ENCODE peak calls at places on chromosomes 4 and X, in ten cellular contexts. H is left kidney; O is HCT116; I is naive thymus-derived CD8-positive, alpha-beta T cell; Q is hypothalamus; E is chondrocyte; U is sigmoid colon; S is uterus; F is RCC 7860; D is activated CD8-positive, alpha-beta memory T cell treated with anti-CD3 and anti-CD28 coated beads, Interleukin-2, amount 50 U/mL, for 4 hours. Y is an unnamed sample.

GRCh38 chr4:44544158-44544557 is 95.5 kb upstream of the KCTD8 start:
- DNase-seq in H (no peak), O (no peak), I (no peak), Q (no peak), E (no peak), U (no peak), S (no peak), F (peak), D (no peak), Y (no peak)

GRCh38 chr4:7766086-7766485 is 173.6 kb downstream of the AFAP1 start:
- DNase-seq in H (no peak), O (no peak), I (no peak), Q (no peak), E (peak), U (no peak), S (no peak), F (no peak), D (no peak), Y (no peak)

GRCh38 chr4:151287409-151287808 is 10.4 kb downstream of the PRSS48 start:
- DNase-seq in H (no peak), O (no peak), I (no peak), Q (no peak), E (no peak), U (no peak), S (no peak), F (no peak), D (no peak), Y (no peak)

GRCh38 chrX:44267861-44268260 is 75.6 kb downstream of the EFHC2 start:
- DNase-seq in H (no peak), O (no peak), I (no peak), Q (no peak), E (no peak), U (no peak), S (no peak), F (no peak), D (no peak), Y (no peak)

GRCh38 chr4:118076958-118077766 is 42.9 kb downstream of the NDST3 start:
- DNase-seq in H (no peak), O (peak), I (no peak), Q (no peak), E (peak), U (no peak), S (no peak), F (no peak), D (no peak), Y (no peak)

GRCh38 chr4:148795156-148795864 is 353.1 kb upstream of the NR3C2 start:
- DNase-seq in H (no peak), O (no peak), I (no peak), Q (no peak), E (no peak), U (no peak), S (no peak), F (peak), D (no peak), Y (no peak)

GRCh38 chr4:41977709-41978108 is 3.8 kb upstream of the DCAF4L1 start:
- DNase-seq in H (no peak), O (no peak), I (no peak), Q (no peak), E (no peak), U (no peak), S (no peak), F (no peak), D (no peak), Y (no peak)

GRCh38 chrX:45196701-45197100 is 4.0 kb downstream of the DIPK2B start:
- DNase-seq in H (no peak), O (no peak), I (no peak), Q (no peak), E (no peak), U (no peak), S (no peak), F (no peak), D (no peak), Y (no peak)

GRCh38 chr4:31918891-31919290 is 1198.7 kb downstream of the PCDH7 start:
- DNase-seq in H (no peak), O (no peak), I (no peak), Q (no peak), E (no peak), U (no peak), S (no peak), F (peak), D (no peak), Y (no peak)

Y was measured in effector CD4-positive, alpha-beta T cell.